ENCODE peak calls at places on chromosomes 12 and 14, in four cellular contexts. One of them, this sample, is unnamed.

GRCh38 chr12:131860472-131861260 is 32.5 kb downstream of the MMP17 start:
- DNase-seq in small intestine: peak
- DNase-seq in esophagus squamous epithelium: no peak
- DNase-seq in right lobe of liver: peak
- DNase-seq in this sample: no peak

GRCh38 chr12:52691076-52691764 is 11.0 kb upstream of the KRT1 start:
- DNase-seq in esophagus squamous epithelium: no peak
- DNase-seq in right lobe of liver: peak
- DNase-seq in small intestine: no peak
- DNase-seq in this sample: no peak

GRCh38 chr14:47526591-47527244 is 148.7 kb downstream of the MDGA2 start:
- DNase-seq in small intestine: no peak
- DNase-seq in esophagus squamous epithelium: no peak
- DNase-seq in right lobe of liver: no peak
- DNase-seq in this sample: no peak

GRCh38 chr12:125280482-125281377 is 215.5 kb downstream of the AACS start:
- DNase-seq in esophagus squamous epithelium: no peak
- DNase-seq in right lobe of liver: no peak
- DNase-seq in small intestine: no peak
- DNase-seq in this sample: no peak

GRCh38 chr12:11998944-11999315 is 71.8 kb upstream of the BCL2L14 start:
- DNase-seq in right lobe of liver: no peak
- DNase-seq in esophagus squamous epithelium: no peak
- DNase-seq in small intestine: no peak
- DNase-seq in this sample: no peak

GRCh38 chr12:2794261-2794735 is 472 bp upstream of the FKBP4 start:
- DNase-seq in esophagus squamous epithelium: no peak
- DNase-seq in right lobe of liver: no peak
- DNase-seq in small intestine: no peak
- DNase-seq in this sample: no peak

GRCh38 chr14:51849095-51849494 is 11.3 kb upstream of the GNG2 start:
- DNase-seq in esophagus squamous epithelium: no peak
- DNase-seq in right lobe of liver: no peak
- DNase-seq in small intestine: no peak
- DNase-seq in this sample: no peak

GRCh38 chr12:88299567-88300101 is 157.5 kb downstream of the TMTC3 start:
- DNase-seq in small intestine: no peak
- DNase-seq in esophagus squamous epithelium: no peak
- DNase-seq in right lobe of liver: no peak
- DNase-seq in this sample: no peak

GRCh38 chr12:42327227-42327590 is 1.2 kb downstream of the PPHLN1 start:
- DNase-seq in esophagus squamous epithelium: no peak
- DNase-seq in small intestine: no peak
- DNase-seq in right lobe of liver: no peak
- DNase-seq in this sample: no peak

GRCh38 chr12:75529826-75530225 is 18.4 kb upstream of the KRR1 start:
- DNase-seq in right lobe of liver: no peak
- DNase-seq in small intestine: no peak
- DNase-seq in esophagus squamous epithelium: no peak
- DNase-seq in this sample: no peak

GRCh38 chr12:2722806-2723205 is 72.0 kb upstream of the FKBP4 start:
- DNase-seq in small intestine: no peak
- DNase-seq in esophagus squamous epithelium: no peak
- DNase-seq in right lobe of liver: no peak
- DNase-seq in this sample: no peak

GRCh38 chr12:60522684-60523083 is 926.9 kb downstream of the SLC16A7 start:
- DNase-seq in right lobe of liver: no peak
- DNase-seq in esophagus squamous epithelium: no peak
- DNase-seq in small intestine: no peak
- DNase-seq in this sample: no peak

GRCh38 chr12:11555743-11556625 is 93.5 kb upstream of the ETV6 start:
- DNase-seq in esophagus squamous epithelium: no peak
- DNase-seq in right lobe of liver: no peak
- DNase-seq in small intestine: peak
- DNase-seq in this sample: peak

GRCh38 chr14:104434214-104435076 is 145.1 kb upstream of the C14orf180 start:
- DNase-seq in right lobe of liver: no peak
- DNase-seq in esophagus squamous epithelium: no peak
- DNase-seq in small intestine: no peak
- DNase-seq in this sample: no peak

GRCh38 chr12:132176358-132176919 is 32.2 kb downstream of the NOC4L start:
- DNase-seq in small intestine: no peak
- DNase-seq in right lobe of liver: peak
- DNase-seq in esophagus squamous epithelium: no peak
- DNase-seq in this sample: no peak

GRCh38 chr12:97404549-97404948 is 58.1 kb upstream of the RMST start:
- DNase-seq in esophagus squamous epithelium: no peak
- DNase-seq in small intestine: peak
- DNase-seq in right lobe of liver: peak
- DNase-seq in this sample: no peak

GRCh38 chr12:50661300-50662120 is 102.4 kb upstream of the ATF1 start:
- DNase-seq in esophagus squamous epithelium: no peak
- DNase-seq in small intestine: no peak
- DNase-seq in right lobe of liver: no peak
- DNase-seq in this sample: no peak
- H3K4me3 ChIP-seq in esophagus squamous epithelium: no peak
- H3K4me3 ChIP-seq in small intestine: no peak
- H3K4me3 ChIP-seq in right lobe of liver: no peak
- H3K4me3 ChIP-seq in this sample: no peak

GRCh38 chr12:14417717-14418116 is 52.2 kb downstream of the ATF7IP start:
- DNase-seq in right lobe of liver: peak
- DNase-seq in esophagus squamous epithelium: no peak
- DNase-seq in small intestine: peak
- DNase-seq in this sample: peak

GRCh38 chr12:14416658-14417057 is 51.2 kb downstream of the ATF7IP start:
- DNase-seq in esophagus squamous epithelium: no peak
- DNase-seq in small intestine: peak
- DNase-seq in right lobe of liver: no peak
- DNase-seq in this sample: no peak

GRCh38 chr12:14422516-14423230 is 57.2 kb downstream of the ATF7IP start:
- DNase-seq in right lobe of liver: no peak
- DNase-seq in small intestine: no peak
- DNase-seq in esophagus squamous epithelium: no peak
- DNase-seq in this sample: no peak

DNA sequence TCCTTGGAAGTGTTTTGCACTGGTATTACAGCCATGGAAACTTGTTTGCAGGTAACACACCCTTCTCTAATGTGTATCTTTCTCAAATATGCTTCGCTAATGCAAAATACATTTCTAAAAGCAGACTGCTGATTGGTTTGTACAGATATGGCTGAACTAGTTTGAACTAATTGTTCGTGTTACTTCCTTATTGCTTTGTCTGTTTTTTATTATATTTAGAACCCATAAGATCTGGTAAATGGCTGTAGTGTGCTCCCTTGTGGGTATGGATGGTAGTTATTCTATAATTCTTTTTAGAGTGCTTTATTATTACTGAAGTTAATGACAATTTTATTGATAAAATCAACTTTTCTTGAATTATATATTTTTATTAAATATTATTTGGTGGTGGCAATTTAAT is 53.0 kb downstream of the ATF7IP start:
- DNase-seq in right lobe of liver: no peak
- DNase-seq in small intestine: peak
- DNase-seq in esophagus squamous epithelium: no peak
- DNase-seq in this sample: peak
- H3K4me3 ChIP-seq in right lobe of liver: no peak
- H3K4me3 ChIP-seq in small intestine: no peak
- H3K4me3 ChIP-seq in esophagus squamous epithelium: no peak
- H3K4me3 ChIP-seq in this sample: no peak

GRCh38 chr14:54881761-54882401 is 20.7 kb downstream of the GCH1 start:
- DNase-seq in small intestine: peak
- DNase-seq in esophagus squamous epithelium: no peak
- DNase-seq in right lobe of liver: no peak
- DNase-seq in this sample: no peak
- H3K4me3 ChIP-seq in small intestine: no peak
- H3K4me3 ChIP-seq in esophagus squamous epithelium: peak
- H3K4me3 ChIP-seq in right lobe of liver: peak
- H3K4me3 ChIP-seq in this sample: no peak

GRCh38 chr12:108594-108993 is 42.0 kb downstream of the IQSEC3 start:
- DNase-seq in right lobe of liver: peak
- DNase-seq in small intestine: no peak
- DNase-seq in esophagus squamous epithelium: no peak
- DNase-seq in this sample: peak
- H3K4me3 ChIP-seq in right lobe of liver: no peak
- H3K4me3 ChIP-seq in small intestine: no peak
- H3K4me3 ChIP-seq in esophagus squamous epithelium: no peak
- H3K4me3 ChIP-seq in this sample: no peak

DNA sequence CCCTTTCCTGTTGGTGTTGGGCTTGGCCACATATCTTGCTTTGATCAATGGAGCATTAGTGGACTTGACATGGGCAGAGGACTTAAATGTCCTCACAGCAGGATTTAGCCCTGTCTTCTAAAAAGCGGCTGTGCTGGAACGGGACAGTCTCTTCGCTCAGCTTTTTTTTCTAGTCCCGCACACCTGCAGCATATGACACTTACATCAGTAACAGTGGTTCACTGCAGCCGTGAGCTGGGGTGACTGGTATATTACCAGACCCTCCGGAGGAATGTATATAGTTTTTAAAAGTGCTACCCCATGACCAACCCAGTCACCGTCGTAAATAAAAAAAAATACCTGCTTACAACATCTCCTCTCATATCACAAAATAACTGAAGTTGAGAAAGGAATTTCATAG is 164.5 kb downstream of the CRADD start:
- DNase-seq in small intestine: no peak
- DNase-seq in esophagus squamous epithelium: no peak
- DNase-seq in right lobe of liver: no peak
- DNase-seq in this sample: no peak
- H3K4me3 ChIP-seq in small intestine: no peak
- H3K4me3 ChIP-seq in esophagus squamous epithelium: no peak
- H3K4me3 ChIP-seq in right lobe of liver: no peak
- H3K4me3 ChIP-seq in this sample: no peak

GRCh38 chr12:53739285-53740129 is 12.3 kb upstream of the CALCOCO1 start:
- DNase-seq in right lobe of liver: no peak
- DNase-seq in esophagus squamous epithelium: no peak
- DNase-seq in small intestine: no peak
- DNase-seq in this sample: no peak

GRCh38 chr12:53738834-53739284 is 11.6 kb upstream of the CALCOCO1 start:
- DNase-seq in small intestine: peak
- DNase-seq in esophagus squamous epithelium: no peak
- DNase-seq in right lobe of liver: no peak
- DNase-seq in this sample: no peak

GRCh38 chr12:53737494-53737808 is 10.2 kb upstream of the CALCOCO1 start:
- DNase-seq in esophagus squamous epithelium: no peak
- DNase-seq in small intestine: no peak
- DNase-seq in right lobe of liver: no peak
- DNase-seq in this sample: no peak

GRCh38 chr12:53736602-53737493 is 9.6 kb upstream of the CALCOCO1 start:
- DNase-seq in small intestine: no peak
- DNase-seq in right lobe of liver: no peak
- DNase-seq in esophagus squamous epithelium: no peak
- DNase-seq in this sample: no peak

GRCh38 chr12:53737951-53738833 is 10.9 kb upstream of the CALCOCO1 start:
- DNase-seq in esophagus squamous epithelium: no peak
- DNase-seq in small intestine: peak
- DNase-seq in right lobe of liver: no peak
- DNase-seq in this sample: no peak
- H3K4me3 ChIP-seq in esophagus squamous epithelium: no peak
- H3K4me3 ChIP-seq in small intestine: no peak
- H3K4me3 ChIP-seq in right lobe of liver: no peak
- H3K4me3 ChIP-seq in this sample: no peak

DNA sequence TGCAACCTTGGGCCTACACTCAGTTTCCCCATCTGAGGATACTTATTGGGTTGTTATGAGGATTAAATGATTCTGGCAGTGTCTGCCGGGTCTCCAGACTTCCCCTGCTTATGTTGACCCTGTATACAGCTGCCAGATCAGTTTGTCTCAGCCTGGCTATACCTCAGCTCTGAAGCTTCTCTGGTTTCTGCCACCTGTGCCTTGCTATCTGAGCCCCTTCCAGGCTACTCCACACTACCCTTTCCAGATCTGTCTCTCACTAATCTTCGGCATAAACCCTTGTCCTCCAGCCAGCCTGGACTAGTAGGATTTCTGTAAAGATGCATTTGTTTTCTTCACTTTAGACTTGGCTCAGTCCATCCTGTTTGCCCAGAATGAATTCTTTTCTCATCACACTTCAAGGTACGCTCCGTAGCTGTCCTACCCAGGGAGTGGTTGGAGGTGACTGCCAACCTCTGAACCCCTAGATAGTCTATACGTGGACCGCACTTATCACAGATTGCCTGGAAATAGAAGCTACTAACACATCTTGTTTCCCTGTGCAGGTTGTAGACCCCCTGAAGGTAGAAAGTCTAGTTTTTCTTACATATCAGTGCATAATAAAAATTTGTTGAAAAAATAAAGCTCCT is 422.4 kb downstream of the RAD51B start:
- DNase-seq in esophagus squamous epithelium: no peak
- DNase-seq in right lobe of liver: no peak
- DNase-seq in small intestine: peak
- DNase-seq in this sample: no peak
- H3K4me3 ChIP-seq in esophagus squamous epithelium: no peak
- H3K4me3 ChIP-seq in right lobe of liver: no peak
- H3K4me3 ChIP-seq in small intestine: no peak
- H3K4me3 ChIP-seq in this sample: no peak

GRCh38 chr12:53954694-53955035 is at the start of gene HOXC12:
- DNase-seq in small intestine: no peak
- DNase-seq in right lobe of liver: no peak
- DNase-seq in esophagus squamous epithelium: no peak
- DNase-seq in this sample: no peak
- H3K4me3 ChIP-seq in small intestine: no peak
- H3K4me3 ChIP-seq in right lobe of liver: no peak
- H3K4me3 ChIP-seq in esophagus squamous epithelium: no peak
- H3K4me3 ChIP-seq in this sample: no peak

This sample was measured in mucosa of descending colon.